ENCODE peak calls at places on chromosome 7, in nine cellular contexts. Y is tibial artery; I is Peyer's patch; V is CD8-positive, alpha-beta T cell; O is hepatocyte; U is ovary; W is astrocyte; Z is GM06990; T is cardiac muscle cell. X is an unnamed sample.
A peak's percentile ranks its signal among the peaks of the same experiment; 100 is the strongest.

GRCh38 chr7:116075351-116076145 is 45.0 kb upstream of the TFEC start:
- DNase-seq in V (no peak), I (no peak), Z (no peak), O (no peak), U (no peak), W (no peak), Y (no peak), T (peak; percentile 1), X (no peak)

GRCh38 chr7:73451780-73452398 is 18.3 kb downstream of the FZD9 start:
- DNase-seq in T (peak; percentile 77), U (no peak), I (no peak), Z (no peak), V (no peak), O (peak; percentile 70), W (peak; percentile 31), Y (no peak), X (peak; percentile 72)

GRCh38 chr7:24325708-24326107 is 41.7 kb downstream of the NPY start:
- DNase-seq in Z (peak; percentile 45), V (no peak), U (no peak), T (no peak), W (no peak), O (no peak), Y (no peak), I (no peak), X (no peak)

GRCh38 chr7:138980575-138981285 is 459 bp downstream of the KIAA1549 start:
- DNase-seq in Z (no peak), Y (no peak), O (peak; percentile 13), W (no peak), V (peak; percentile 50), T (no peak), U (no peak), I (no peak), X (no peak)

GRCh38 chr7:32347244-32347828 is 142.8 kb downstream of the LSM5 start:
- DNase-seq in Z (no peak), U (no peak), W (no peak), T (peak; percentile 36), O (peak; percentile 12), Y (no peak), I (peak; percentile 49), V (no peak), X (peak; percentile 35)

GRCh38 chr7:134995239-134996096 is 9.2 kb downstream of the AGBL3 start:
- DNase-seq in W (no peak), T (no peak), Y (no peak), Z (peak; percentile 67), V (peak; percentile 52), O (peak; percentile 18), U (no peak), I (no peak), X (no peak)

GRCh38 chr7:42460948-42461347 is 223.9 kb upstream of the GLI3 start:
- DNase-seq in U (no peak), W (no peak), Z (no peak), I (no peak), V (no peak), Y (no peak), O (no peak), T (no peak), X (no peak)

GRCh38 chr7:24660541-24660940 is 87.3 kb downstream of the PALS2 start:
- DNase-seq in W (peak; percentile 34), V (no peak), T (peak; percentile 88), Z (no peak), Y (no peak), U (no peak), O (no peak), I (no peak), X (no peak)

GRCh38 chr7:151059362-151060112 is at the start of gene SLC4A2:
- DNase-seq in Z (peak; percentile 86), O (peak; percentile 90), U (peak; percentile 82), I (peak; percentile 88), Y (peak; percentile 92), W (no peak), V (peak; percentile 86), T (peak; percentile 75), X (peak; percentile 96)

GRCh38 chr7:91088156-91088555 is 176.1 kb upstream of the FZD1 start:
- DNase-seq in O (no peak), I (no peak), V (no peak), Z (no peak), T (no peak), Y (no peak), U (no peak), W (no peak), X (no peak)

GRCh38 chr7:55154096-55154495 is 135.3 kb downstream of the EGFR start:
- DNase-seq in U (no peak), I (no peak), Z (no peak), T (no peak), O (no peak), Y (no peak), W (no peak), V (no peak), X (no peak)

GRCh38 chr7:101154693-101155102 is 422 bp downstream of the AP1S1 start:
- DNase-seq in I (no peak), Y (no peak), Z (no peak), V (no peak), T (no peak), O (no peak), W (no peak), U (no peak), X (no peak)

GRCh38 chr7:155107126-155107525 is 37.0 kb downstream of the HTR5A start:
- DNase-seq in O (no peak), Y (no peak), Z (no peak), I (no peak), T (no peak), U (no peak), V (no peak), W (no peak), X (no peak)

GRCh38 chr7:127876393-127876792 is 154.8 kb downstream of the LRRC4 start:
- DNase-seq in I (no peak), Y (no peak), U (no peak), O (no peak), Z (no peak), W (peak; percentile 49), T (peak; percentile 47), V (no peak), X (no peak)

GRCh38 chr7:116518971-116519370 is 5.9 kb upstream of the CAV1 start:
- DNase-seq in Y (no peak), W (no peak), Z (no peak), V (no peak), O (no peak), I (no peak), T (no peak), U (no peak), X (no peak)

GRCh38 chr7:66400400-66400799 is 195.3 kb downstream of the TPST1 start:
- DNase-seq in W (no peak), I (no peak), Z (no peak), O (no peak), Y (no peak), U (no peak), T (no peak), V (no peak), X (no peak)

DNA sequence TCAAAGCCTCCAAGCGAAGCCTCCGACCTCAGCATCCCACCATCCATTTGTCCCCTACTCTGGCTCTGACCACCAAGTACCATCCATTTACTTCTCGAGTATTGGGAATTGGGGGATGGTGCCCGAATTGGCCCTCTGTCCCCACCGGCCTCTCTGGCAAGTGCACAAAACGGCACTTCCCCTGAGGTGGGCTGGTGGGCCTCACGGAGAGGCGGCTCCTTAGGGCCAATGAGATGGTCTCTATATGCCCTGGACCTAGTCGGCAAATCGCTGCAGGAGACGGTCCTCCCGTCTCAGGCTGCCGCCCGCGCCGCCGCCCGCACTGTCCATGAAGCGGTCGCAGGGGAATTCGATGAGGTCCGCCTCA is 2.8 kb downstream of the TRIL start:
- DNase-seq in U (no peak), Z (peak; percentile 9), W (no peak), I (no peak), V (no peak), T (no peak), O (no peak), Y (no peak), X (peak; percentile 25)
- H3K4me3 ChIP-seq in U (peak overlapping the region; percentile 48), Z (no peak overlapping the region), W (no peak overlapping the region), I (no peak overlapping the region), V (no peak overlapping the region), T (no peak overlapping the region), O (peak overlapping the region; percentile 52), Y (peak overlapping the region; percentile 45), X (no peak overlapping the region)

GRCh38 chr7:29401827-29402226 is 161.8 kb upstream of the PRR15 start:
- DNase-seq in I (no peak), O (no peak), W (no peak), V (no peak), Z (no peak), Y (no peak), U (no peak), T (no peak), X (no peak)
- H3K27me3 ChIP-seq in I (no peaks in the 10 kb centered on the region), O (no peaks in the 10 kb centered on the region), W (peaks cover 2% of the 10 kb centered on the region), V (no peaks in the 10 kb centered on the region), Z (no peaks in the 10 kb centered on the region), Y (no peaks in the 10 kb centered on the region), U (no peaks in the 10 kb centered on the region), T (no peaks in the 10 kb centered on the region), X (no peaks in the 10 kb centered on the region)

GRCh38 chr7:128962837-128963236 is 25.1 kb downstream of the IRF5 start:
- DNase-seq in O (no peak), W (peak; percentile 12), U (no peak), Y (no peak), Z (no peak), T (no peak), I (no peak), V (no peak), X (no peak)
- H3K36me3 ChIP-seq in O (no peaks in the 10 kb centered on the region), W (peaks cover 47% of the 10 kb centered on the region), U (no peaks in the 10 kb centered on the region), Y (peaks cover 65% of the 10 kb centered on the region), Z (peaks cover 6% of the 10 kb centered on the region), T (peaks cover 50% of the 10 kb centered on the region), I (no peaks in the 10 kb centered on the region), V (peaks cover 35% of the 10 kb centered on the region), X (peaks cover 7% of the 10 kb centered on the region)

GRCh38 chr7:74656421-74656910 is 1.1 kb upstream of the GTF2I start:
- DNase-seq in O (peak; percentile 73), W (peak; percentile 26), I (peak; percentile 80), Z (peak; percentile 40), T (peak; percentile 30), U (peak; percentile 38), Y (peak; percentile 75), V (peak; percentile 62), X (peak; percentile 66)

GRCh38 chr7:74654811-74655210 is 2.7 kb upstream of the GTF2I start:
- DNase-seq in T (no peak), U (no peak), O (no peak), V (no peak), W (no peak), Z (no peak), I (no peak), Y (no peak), X (no peak)

GRCh38 chr7:74655324-74655723 is 2.2 kb upstream of the GTF2I start:
- DNase-seq in Y (no peak), Z (no peak), V (no peak), W (no peak), U (no peak), O (no peak), I (no peak), T (no peak), X (no peak)

GRCh38 chr7:74655785-74656420 is 1.6 kb upstream of the GTF2I start:
- DNase-seq in T (no peak), Z (no peak), O (no peak), U (no peak), Y (no peak), W (no peak), V (no peak), I (no peak), X (peak; percentile 33)

GRCh38 chr7:74653686-74654181 is 3.8 kb upstream of the GTF2I start:
- DNase-seq in O (peak; percentile 68), Z (no peak), U (no peak), W (no peak), Y (no peak), V (no peak), T (no peak), I (no peak), X (no peak)
- H3K4me3 ChIP-seq in O (no peak overlapping the region), Z (no peak overlapping the region), U (no peak overlapping the region), W (no peak overlapping the region), Y (no peak overlapping the region), V (no peak overlapping the region), T (no peak overlapping the region), I (no peak overlapping the region), X (no peak overlapping the region)

GRCh38 chr7:519429-519973 is at the start of gene PDGFA:
- DNase-seq in I (peak; percentile 69), Y (no peak), O (peak; percentile 85), V (no peak), W (peak; percentile 37), T (peak; percentile 73), Z (no peak), U (no peak), X (peak; percentile 89)
- H3K27me3 ChIP-seq in I (peaks cover 13% of the 10 kb centered on the region), Y (no peaks in the 10 kb centered on the region), O (peaks cover 22% of the 10 kb centered on the region), V (peaks cover 34% of the 10 kb centered on the region), W (peaks cover 20% of the 10 kb centered on the region), T (peaks cover 46% of the 10 kb centered on the region), Z (no peaks in the 10 kb centered on the region), U (peaks cover 7% of the 10 kb centered on the region), X (peaks cover 45% of the 10 kb centered on the region)

X was measured in H7.